ENCODE peak calls at places on chromosomes 16 and 17, in ten cellular contexts. One of them, this sample, is unnamed.

GRCh38 chr17:42833771-42834422 is 700 bp downstream of the PSME3 start:
- DNase-seq in left ventricle myocardium inferior: no peak
- DNase-seq in H54: no peak
- DNase-seq in activated naive CD4-positive, alpha-beta T cell treated with anti-CD3 and anti-CD28 coated beads for 36 hours: no peak
- DNase-seq in NCI-H2029: no peak
- DNase-seq in activated effector memory CD4-positive, alpha-beta T cell treated with Interleukin-2 at 50 U/mL for 16 hours: no peak
- DNase-seq in skeletal muscle cell: no peak
- DNase-seq in kidney: peak
- DNase-seq in stromal cell of bone marrow: no peak
- DNase-seq in omental fat pad: no peak
- DNase-seq in this sample: peak

GRCh38 chr17:13541032-13541480 is 60.7 kb downstream of the HS3ST3A1 start:
- DNase-seq in activated effector memory CD4-positive, alpha-beta T cell treated with Interleukin-2 at 50 U/mL for 16 hours: no peak
- DNase-seq in H54: peak
- DNase-seq in activated naive CD4-positive, alpha-beta T cell treated with anti-CD3 and anti-CD28 coated beads for 36 hours: no peak
- DNase-seq in left ventricle myocardium inferior: no peak
- DNase-seq in kidney: no peak
- DNase-seq in NCI-H2029: no peak
- DNase-seq in omental fat pad: peak
- DNase-seq in skeletal muscle cell: peak
- DNase-seq in stromal cell of bone marrow: peak
- DNase-seq in this sample: no peak

GRCh38 chr17:3990391-3991127 is 26.3 kb upstream of the ATP2A3 start:
- DNase-seq in H54: no peak
- DNase-seq in left ventricle myocardium inferior: no peak
- DNase-seq in activated naive CD4-positive, alpha-beta T cell treated with anti-CD3 and anti-CD28 coated beads for 36 hours: no peak
- DNase-seq in kidney: peak
- DNase-seq in NCI-H2029: no peak
- DNase-seq in activated effector memory CD4-positive, alpha-beta T cell treated with Interleukin-2 at 50 U/mL for 16 hours: no peak
- DNase-seq in omental fat pad: no peak
- DNase-seq in skeletal muscle cell: no peak
- DNase-seq in stromal cell of bone marrow: no peak
- DNase-seq in this sample: no peak

GRCh38 chr17:68172461-68172954 is 75.3 kb upstream of the AMZ2 start:
- DNase-seq in activated naive CD4-positive, alpha-beta T cell treated with anti-CD3 and anti-CD28 coated beads for 36 hours: peak
- DNase-seq in H54: no peak
- DNase-seq in activated effector memory CD4-positive, alpha-beta T cell treated with Interleukin-2 at 50 U/mL for 16 hours: peak
- DNase-seq in left ventricle myocardium inferior: peak
- DNase-seq in NCI-H2029: peak
- DNase-seq in kidney: no peak
- DNase-seq in skeletal muscle cell: peak
- DNase-seq in stromal cell of bone marrow: peak
- DNase-seq in omental fat pad: peak
- DNase-seq in this sample: peak

GRCh38 chr16:80806957-80807356 is 2.6 kb upstream of the CDYL2 start:
- DNase-seq in kidney: no peak
- DNase-seq in H54: peak
- DNase-seq in activated effector memory CD4-positive, alpha-beta T cell treated with Interleukin-2 at 50 U/mL for 16 hours: peak
- DNase-seq in NCI-H2029: no peak
- DNase-seq in skeletal muscle cell: peak
- DNase-seq in left ventricle myocardium inferior: no peak
- DNase-seq in stromal cell of bone marrow: peak
- DNase-seq in activated naive CD4-positive, alpha-beta T cell treated with anti-CD3 and anti-CD28 coated beads for 36 hours: peak
- DNase-seq in omental fat pad: no peak
- DNase-seq in this sample: peak

GRCh38 chr16:77450790-77451487 is 16.1 kb upstream of the ADAMTS18 start:
- DNase-seq in H54: no peak
- DNase-seq in kidney: no peak
- DNase-seq in activated effector memory CD4-positive, alpha-beta T cell treated with Interleukin-2 at 50 U/mL for 16 hours: no peak
- DNase-seq in NCI-H2029: peak
- DNase-seq in activated naive CD4-positive, alpha-beta T cell treated with anti-CD3 and anti-CD28 coated beads for 36 hours: no peak
- DNase-seq in omental fat pad: no peak
- DNase-seq in skeletal muscle cell: no peak
- DNase-seq in stromal cell of bone marrow: no peak
- DNase-seq in left ventricle myocardium inferior: no peak
- DNase-seq in this sample: no peak

GRCh38 chr16:592518-593306 is 2.8 kb downstream of the RAB40C start:
- DNase-seq in stromal cell of bone marrow: no peak
- DNase-seq in skeletal muscle cell: no peak
- DNase-seq in H54: no peak
- DNase-seq in left ventricle myocardium inferior: no peak
- DNase-seq in kidney: peak
- DNase-seq in NCI-H2029: peak
- DNase-seq in omental fat pad: no peak
- DNase-seq in activated naive CD4-positive, alpha-beta T cell treated with anti-CD3 and anti-CD28 coated beads for 36 hours: no peak
- DNase-seq in activated effector memory CD4-positive, alpha-beta T cell treated with Interleukin-2 at 50 U/mL for 16 hours: no peak
- DNase-seq in this sample: no peak

GRCh38 chr16:11949527-11949926 is 7.7 kb upstream of the NPIPB2 start:
- DNase-seq in skeletal muscle cell: no peak
- DNase-seq in H54: peak
- DNase-seq in NCI-H2029: peak
- DNase-seq in omental fat pad: no peak
- DNase-seq in kidney: no peak
- DNase-seq in activated naive CD4-positive, alpha-beta T cell treated with anti-CD3 and anti-CD28 coated beads for 36 hours: peak
- DNase-seq in left ventricle myocardium inferior: no peak
- DNase-seq in activated effector memory CD4-positive, alpha-beta T cell treated with Interleukin-2 at 50 U/mL for 16 hours: no peak
- DNase-seq in stromal cell of bone marrow: no peak
- DNase-seq in this sample: peak

GRCh38 chr17:46727572-46728348 is 90.7 kb downstream of the WNT3 start:
- DNase-seq in NCI-H2029: no peak
- DNase-seq in activated effector memory CD4-positive, alpha-beta T cell treated with Interleukin-2 at 50 U/mL for 16 hours: no peak
- DNase-seq in H54: peak
- DNase-seq in stromal cell of bone marrow: peak
- DNase-seq in skeletal muscle cell: no peak
- DNase-seq in left ventricle myocardium inferior: no peak
- DNase-seq in omental fat pad: no peak
- DNase-seq in activated naive CD4-positive, alpha-beta T cell treated with anti-CD3 and anti-CD28 coated beads for 36 hours: no peak
- DNase-seq in kidney: no peak
- DNase-seq in this sample: peak

GRCh38 chr17:83081561-83082201 is 2.3 kb downstream of the METRNL start:
- DNase-seq in skeletal muscle cell: no peak
- DNase-seq in activated effector memory CD4-positive, alpha-beta T cell treated with Interleukin-2 at 50 U/mL for 16 hours: no peak
- DNase-seq in stromal cell of bone marrow: no peak
- DNase-seq in activated naive CD4-positive, alpha-beta T cell treated with anti-CD3 and anti-CD28 coated beads for 36 hours: no peak
- DNase-seq in left ventricle myocardium inferior: no peak
- DNase-seq in omental fat pad: no peak
- DNase-seq in kidney: peak
- DNase-seq in NCI-H2029: no peak
- DNase-seq in H54: no peak
- DNase-seq in this sample: no peak

GRCh38 chr16:23510154-23510914 is at the start of gene GGA2:
- DNase-seq in kidney: peak
- DNase-seq in skeletal muscle cell: peak
- DNase-seq in NCI-H2029: peak
- DNase-seq in left ventricle myocardium inferior: peak
- DNase-seq in stromal cell of bone marrow: peak
- DNase-seq in omental fat pad: peak
- DNase-seq in H54: peak
- DNase-seq in activated effector memory CD4-positive, alpha-beta T cell treated with Interleukin-2 at 50 U/mL for 16 hours: peak
- DNase-seq in activated naive CD4-positive, alpha-beta T cell treated with anti-CD3 and anti-CD28 coated beads for 36 hours: peak
- DNase-seq in this sample: peak

GRCh38 chr16:10312023-10312422 is 73.8 kb upstream of the ATF7IP2 start:
- DNase-seq in kidney: no peak
- DNase-seq in H54: no peak
- DNase-seq in omental fat pad: no peak
- DNase-seq in stromal cell of bone marrow: no peak
- DNase-seq in left ventricle myocardium inferior: no peak
- DNase-seq in activated naive CD4-positive, alpha-beta T cell treated with anti-CD3 and anti-CD28 coated beads for 36 hours: no peak
- DNase-seq in activated effector memory CD4-positive, alpha-beta T cell treated with Interleukin-2 at 50 U/mL for 16 hours: no peak
- DNase-seq in skeletal muscle cell: no peak
- DNase-seq in NCI-H2029: no peak
- DNase-seq in this sample: no peak

GRCh38 chr16:57071840-57072541 is 20.4 kb upstream of the CPNE2 start:
- DNase-seq in skeletal muscle cell: no peak
- DNase-seq in omental fat pad: no peak
- DNase-seq in activated naive CD4-positive, alpha-beta T cell treated with anti-CD3 and anti-CD28 coated beads for 36 hours: no peak
- DNase-seq in stromal cell of bone marrow: peak
- DNase-seq in kidney: no peak
- DNase-seq in H54: no peak
- DNase-seq in left ventricle myocardium inferior: no peak
- DNase-seq in activated effector memory CD4-positive, alpha-beta T cell treated with Interleukin-2 at 50 U/mL for 16 hours: no peak
- DNase-seq in NCI-H2029: no peak
- DNase-seq in this sample: no peak

GRCh38 chr17:1961187-1961586 is 63.9 kb downstream of the RTN4RL1 start:
- DNase-seq in activated effector memory CD4-positive, alpha-beta T cell treated with Interleukin-2 at 50 U/mL for 16 hours: no peak
- DNase-seq in omental fat pad: no peak
- DNase-seq in stromal cell of bone marrow: no peak
- DNase-seq in NCI-H2029: peak
- DNase-seq in activated naive CD4-positive, alpha-beta T cell treated with anti-CD3 and anti-CD28 coated beads for 36 hours: no peak
- DNase-seq in kidney: no peak
- DNase-seq in H54: no peak
- DNase-seq in skeletal muscle cell: no peak
- DNase-seq in left ventricle myocardium inferior: no peak
- DNase-seq in this sample: no peak

GRCh38 chr17:19021622-19022083 is 17.1 kb upstream of the FAM83G start:
- DNase-seq in H54: no peak
- DNase-seq in left ventricle myocardium inferior: no peak
- DNase-seq in NCI-H2029: no peak
- DNase-seq in stromal cell of bone marrow: no peak
- DNase-seq in kidney: no peak
- DNase-seq in omental fat pad: no peak
- DNase-seq in skeletal muscle cell: no peak
- DNase-seq in activated effector memory CD4-positive, alpha-beta T cell treated with Interleukin-2 at 50 U/mL for 16 hours: no peak
- DNase-seq in activated naive CD4-positive, alpha-beta T cell treated with anti-CD3 and anti-CD28 coated beads for 36 hours: peak
- DNase-seq in this sample: no peak

GRCh38 chr17:45260204-45260783 is 1.6 kb downstream of the SPATA32 start:
- DNase-seq in kidney: no peak
- DNase-seq in omental fat pad: no peak
- DNase-seq in activated naive CD4-positive, alpha-beta T cell treated with anti-CD3 and anti-CD28 coated beads for 36 hours: no peak
- DNase-seq in H54: no peak
- DNase-seq in NCI-H2029: no peak
- DNase-seq in activated effector memory CD4-positive, alpha-beta T cell treated with Interleukin-2 at 50 U/mL for 16 hours: no peak
- DNase-seq in skeletal muscle cell: no peak
- DNase-seq in left ventricle myocardium inferior: peak
- DNase-seq in stromal cell of bone marrow: no peak
- DNase-seq in this sample: no peak

GRCh38 chr17:79874329-79874981 is 35.2 kb upstream of the CBX4 start:
- DNase-seq in H54: peak
- DNase-seq in omental fat pad: no peak
- DNase-seq in kidney: no peak
- DNase-seq in NCI-H2029: no peak
- DNase-seq in skeletal muscle cell: no peak
- DNase-seq in activated naive CD4-positive, alpha-beta T cell treated with anti-CD3 and anti-CD28 coated beads for 36 hours: peak
- DNase-seq in stromal cell of bone marrow: no peak
- DNase-seq in left ventricle myocardium inferior: no peak
- DNase-seq in activated effector memory CD4-positive, alpha-beta T cell treated with Interleukin-2 at 50 U/mL for 16 hours: no peak
- DNase-seq in this sample: peak

GRCh38 chr16:52569296-52569695 is 22.4 kb upstream of the TOX3 start:
- DNase-seq in activated effector memory CD4-positive, alpha-beta T cell treated with Interleukin-2 at 50 U/mL for 16 hours: no peak
- DNase-seq in stromal cell of bone marrow: no peak
- DNase-seq in skeletal muscle cell: no peak
- DNase-seq in NCI-H2029: no peak
- DNase-seq in activated naive CD4-positive, alpha-beta T cell treated with anti-CD3 and anti-CD28 coated beads for 36 hours: no peak
- DNase-seq in kidney: no peak
- DNase-seq in omental fat pad: no peak
- DNase-seq in H54: no peak
- DNase-seq in left ventricle myocardium inferior: no peak
- DNase-seq in this sample: no peak

GRCh38 chr17:78131172-78132085 is 858 bp downstream of the TMC8 start:
- DNase-seq in activated naive CD4-positive, alpha-beta T cell treated with anti-CD3 and anti-CD28 coated beads for 36 hours: peak
- DNase-seq in activated effector memory CD4-positive, alpha-beta T cell treated with Interleukin-2 at 50 U/mL for 16 hours: peak
- DNase-seq in stromal cell of bone marrow: no peak
- DNase-seq in NCI-H2029: no peak
- DNase-seq in omental fat pad: no peak
- DNase-seq in kidney: peak
- DNase-seq in left ventricle myocardium inferior: no peak
- DNase-seq in H54: no peak
- DNase-seq in skeletal muscle cell: no peak
- DNase-seq in this sample: no peak

GRCh38 chr16:61792194-61792904 is 243.9 kb downstream of the CDH8 start:
- DNase-seq in stromal cell of bone marrow: peak
- DNase-seq in activated naive CD4-positive, alpha-beta T cell treated with anti-CD3 and anti-CD28 coated beads for 36 hours: no peak
- DNase-seq in activated effector memory CD4-positive, alpha-beta T cell treated with Interleukin-2 at 50 U/mL for 16 hours: no peak
- DNase-seq in kidney: no peak
- DNase-seq in left ventricle myocardium inferior: no peak
- DNase-seq in skeletal muscle cell: peak
- DNase-seq in omental fat pad: no peak
- DNase-seq in NCI-H2029: no peak
- DNase-seq in H54: no peak
- DNase-seq in this sample: peak

GRCh38 chr17:82942166-82943130 is 102.6 kb upstream of the ZNF750 start:
- DNase-seq in NCI-H2029: no peak
- DNase-seq in left ventricle myocardium inferior: peak
- DNase-seq in stromal cell of bone marrow: no peak
- DNase-seq in H54: no peak
- DNase-seq in skeletal muscle cell: no peak
- DNase-seq in activated effector memory CD4-positive, alpha-beta T cell treated with Interleukin-2 at 50 U/mL for 16 hours: no peak
- DNase-seq in omental fat pad: peak
- DNase-seq in kidney: peak
- DNase-seq in activated naive CD4-positive, alpha-beta T cell treated with anti-CD3 and anti-CD28 coated beads for 36 hours: no peak
- DNase-seq in this sample: no peak

GRCh38 chr17:27565874-27566672 is 64.9 kb upstream of the LGALS9 start:
- DNase-seq in activated naive CD4-positive, alpha-beta T cell treated with anti-CD3 and anti-CD28 coated beads for 36 hours: peak
- DNase-seq in skeletal muscle cell: no peak
- DNase-seq in NCI-H2029: no peak
- DNase-seq in omental fat pad: no peak
- DNase-seq in stromal cell of bone marrow: no peak
- DNase-seq in left ventricle myocardium inferior: no peak
- DNase-seq in H54: no peak
- DNase-seq in kidney: peak
- DNase-seq in activated effector memory CD4-positive, alpha-beta T cell treated with Interleukin-2 at 50 U/mL for 16 hours: no peak
- DNase-seq in this sample: no peak